ENCODE peak calls at places on chromosomes 13 and 19, in four cellular contexts. L is uterus, Q is ovary, T is adrenal gland. F is an unnamed sample.

GRCh38 chr19:55931936-55932386 is at the start of gene NLRP13:
- DNase-seq in T (no peak), Q (no peak), L (no peak), F (no peak)

GRCh38 chr13:102710261-102710679 is 15.4 kb upstream of the METTL21C start:
- DNase-seq in T (no peak), Q (no peak), L (peak; percentile 19), F (no peak)

GRCh38 chr19:5090780-5091575 is 122.1 kb downstream of the KDM4B start:
- DNase-seq in T (peak; percentile 56), Q (peak; percentile 79), L (peak; percentile 40), F (peak; percentile 76)

GRCh38 chr13:110445722-110446569 is 115.6 kb downstream of the RAB20 start:
- DNase-seq in Q (no peak), L (no peak), T (no peak), F (no peak)

GRCh38 chr19:40605201-40605971 is 4.2 kb downstream of the LTBP4 start:
- DNase-seq in Q (peak; percentile 85), T (peak; percentile 76), L (peak; percentile 67), F (no peak)

GRCh38 chr19:45076851-45077730 is 813 bp upstream of the ZNF296 start:
- DNase-seq in L (no peak), T (no peak), Q (no peak), F (no peak)

GRCh38 chr13:100128838-100129237 is 39.9 kb downstream of the PCCA start:
- DNase-seq in L (no peak), T (no peak), Q (no peak), F (no peak)

GRCh38 chr13:76832258-76832988 is 53.8 kb downstream of the KCTD12 start:
- DNase-seq in T (no peak), L (no peak), Q (no peak), F (no peak)

GRCh38 chr19:33204136-33204973 is 10.2 kb downstream of the LRP3 start:
- DNase-seq in Q (no peak), T (no peak), L (no peak), F (no peak)

GRCh38 chr19:612941-613340 is 20.4 kb downstream of the POLRMT start:
- DNase-seq in T (no peak), Q (no peak), L (no peak), F (no peak)

GRCh38 chr19:50833117-50833801 is at the start of gene KLK15:
- DNase-seq in L (no peak), T (peak; percentile 35), Q (no peak), F (no peak)

GRCh38 chr13:91136806-91137205 is 210.7 kb upstream of the MIR17HG start:
- DNase-seq in T (no peak), L (no peak), Q (no peak), F (no peak)

GRCh38 chr19:55640043-55640576 is 692 bp upstream of the ZNF580 start:
- DNase-seq in L (no peak), T (peak; percentile 78), Q (peak; percentile 87), F (no peak)

GRCh38 chr19:4095488-4095844 is 28.5 kb downstream of the MAP2K2 start:
- DNase-seq in Q (no peak), T (no peak), L (no peak), F (no peak)

GRCh38 chr19:36508325-36508724 is 19.0 kb upstream of the ZNF566 start:
- DNase-seq in Q (no peak), T (no peak), L (no peak), F (no peak)

GRCh38 chr19:15372470-15372869 is 7.1 kb downstream of the AKAP8 start:
- DNase-seq in Q (no peak), L (no peak), T (no peak), F (no peak)

GRCh38 chr19:41951686-41952172 is 7.4 kb downstream of the RABAC1 start:
- DNase-seq in Q (peak; percentile 82), L (peak; percentile 74), T (peak; percentile 68), F (peak; percentile 83)

GRCh38 chr13:109626386-109627171 is 159.8 kb downstream of the IRS2 start:
- DNase-seq in L (no peak), T (no peak), Q (no peak), F (no peak)

GRCh38 chr19:35400773-35401100 is 29.9 kb downstream of the GPR42 start:
- DNase-seq in L (no peak), Q (no peak), T (no peak), F (no peak)

GRCh38 chr13:101728615-101729014 is 276.1 kb downstream of the ITGBL1 start:
- DNase-seq in L (no peak), T (no peak), Q (no peak), F (no peak)

GRCh38 chr19:609001-609340 is 19.3 kb downstream of the HCN2 start:
- DNase-seq in L (no peak), T (peak; percentile 53), Q (no peak), F (peak; percentile 65)

DNA sequence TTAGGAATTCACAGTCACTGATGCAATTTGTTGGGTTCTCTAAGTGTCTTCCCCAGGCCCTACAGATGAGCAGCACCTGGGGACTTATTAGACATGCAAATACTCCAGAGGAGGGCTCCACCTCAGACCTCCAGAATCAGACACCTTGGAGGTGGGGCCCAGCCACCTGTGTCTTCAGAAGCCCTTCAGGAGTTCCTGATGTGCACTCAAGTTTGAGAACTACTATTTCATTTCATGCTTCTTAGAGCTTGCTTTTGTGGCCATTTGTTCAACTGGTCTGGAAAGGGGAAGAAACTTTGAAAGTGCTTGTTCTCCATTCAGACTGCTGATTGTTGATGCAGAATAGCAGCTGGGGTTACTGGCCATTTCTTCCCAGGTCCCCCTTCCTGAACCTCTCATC is 472.0 kb downstream of the COG6 start:
- DNase-seq in T (no peak), Q (no peak), L (no peak), F (no peak)
- H3K4me3 ChIP-seq in T (no peak overlapping the region), Q (no peak overlapping the region), L (no peak overlapping the region), F (no peak overlapping the region)

GRCh38 chr13:38866649-38867048 is 124.0 kb downstream of the STOML3 start:
- DNase-seq in T (no peak), L (no peak), Q (no peak), F (no peak)
- TF ChIP-seq CTCF in T (no peak), L (no peak), Q (no peak), F (no peak)

GRCh38 chr13:112065521-112065866 is 1.5 kb upstream of the SOX1 start:
- DNase-seq in L (no peak), Q (no peak), T (no peak), F (no peak)
- H3K27me3 ChIP-seq in L (peaks cover 51% of the 10 kb centered on the region), Q (no peaks in the 10 kb centered on the region), T (peaks cover 81% of the 10 kb centered on the region), F (peaks cover 62% of the 10 kb centered on the region)

GRCh38 chr13:30910676-30911075 is 4.6 kb downstream of the MEDAG start:
- DNase-seq in Q (no peak), L (no peak), T (no peak), F (no peak)
- H3K4me3 ChIP-seq in Q (no peak overlapping the region), L (no peak overlapping the region), T (no peak overlapping the region), F (peak overlapping the region; percentile 0)

GRCh38 chr19:49160450-49161189 is 3.0 kb downstream of the TRPM4 start:
- DNase-seq in L (no peak), T (no peak), Q (no peak), F (no peak)
- TF ChIP-seq CTCF in L (no peak), T (no peak), Q (no peak), F (no peak)